ENCODE peak calls at places on chromosomes 3 and 15, in seven cellular contexts. V, E, U, Y, G, O and D are unnamed samples.
A peak's percentile ranks its signal among the peaks of the same experiment; 100 is the strongest.

GRCh38 chr15:62840518-62841268 is 201.9 kb upstream of the TPM1 start:
- DNase-seq in V (no peak), E (no peak), U (no peak), Y (no peak), G (no peak), O (no peak), D (no peak)

GRCh38 chr15:43187544-43188155 is 2.4 kb downstream of the CCNDBP1 start:
- DNase-seq in V (no peak), E (peak; percentile 72), U (peak; percentile 77), Y (peak; percentile 37), G (peak; percentile 41), O (peak; percentile 30), D (no peak)

GRCh38 chr15:63260786-63261185 is 16.6 kb upstream of the APH1B start:
- DNase-seq in V (no peak), E (peak; percentile 64), U (no peak), Y (no peak), G (no peak), O (no peak), D (no peak)

GRCh38 chr3:150798122-150798618 is 35.2 kb upstream of the SIAH2 start:
- DNase-seq in V (peak; percentile 35), E (peak; percentile 37), U (no peak), Y (no peak), G (no peak), O (no peak), D (peak; percentile 18)

GRCh38 chr15:56208641-56209155 is 35.0 kb downstream of the RFX7 start:
- DNase-seq in V (no peak), E (peak; percentile 14), U (no peak), Y (no peak), G (no peak), O (no peak), D (no peak)

GRCh38 chr3:8497582-8497981 is 4.0 kb upstream of the LMCD1 start:
- DNase-seq in V (no peak), E (no peak), U (no peak), Y (no peak), G (no peak), O (no peak), D (no peak)

GRCh38 chr15:83378921-83379561 is 68.1 kb upstream of the SH3GL3 start:
- DNase-seq in V (no peak), E (peak; percentile 12), U (no peak), Y (no peak), G (no peak), O (no peak), D (no peak)

GRCh38 chr3:21705769-21706168 is 45.2 kb downstream of the ZNF385D start:
- DNase-seq in V (no peak), E (peak; percentile 52), U (peak; percentile 73), Y (no peak), G (no peak), O (peak; percentile 20), D (no peak)

GRCh38 chr3:160778480-160778879 is 22.4 kb downstream of the PPM1L start:
- DNase-seq in V (no peak), E (peak; percentile 2), U (no peak), Y (no peak), G (no peak), O (no peak), D (no peak)

GRCh38 chr3:194675680-194676079 is 3.7 kb upstream of the LSG1 start:
- DNase-seq in V (no peak), E (no peak), U (no peak), Y (no peak), G (no peak), O (no peak), D (no peak)

GRCh38 chr3:69505770-69506407 is 120.0 kb upstream of the FRMD4B start:
- DNase-seq in V (no peak), E (peak; percentile 71), U (peak; percentile 9), Y (no peak), G (no peak), O (no peak), D (no peak)

GRCh38 chr3:138862531-138862923 is 27.8 kb upstream of the PIK3CB start:
- DNase-seq in V (no peak), E (peak; percentile 14), U (no peak), Y (no peak), G (no peak), O (no peak), D (no peak)

GRCh38 chr3:81249540-81250029 is 511.9 kb downstream of the GBE1 start:
- DNase-seq in V (no peak), E (peak; percentile 29), U (peak; percentile 20), Y (no peak), G (peak; percentile 3), O (no peak), D (no peak)

GRCh38 chr3:197024881-197025735 is 4.5 kb downstream of the MELTF start:
- DNase-seq in V (no peak), E (no peak), U (no peak), Y (no peak), G (no peak), O (no peak), D (no peak)

GRCh38 chr3:53042654-53043053 is 3.2 kb downstream of the SFMBT1 start:
- DNase-seq in V (no peak), E (no peak), U (no peak), Y (no peak), G (no peak), O (no peak), D (no peak)
- H3K4me3 ChIP-seq in V (no peak overlapping the region), E (no peak overlapping the region), U (no peak overlapping the region), Y (no peak overlapping the region), G (no peak overlapping the region), O (no peak overlapping the region), D (no peak overlapping the region)

GRCh38 chr3:169144271-169144670 is 519.2 kb downstream of the MECOM start:
- DNase-seq in V (no peak), E (no peak), U (peak; percentile 21), Y (no peak), G (no peak), O (no peak), D (no peak)
- H3K4me3 ChIP-seq in V (no peak overlapping the region), E (no peak overlapping the region), U (peak overlapping the region; percentile 81), Y (no peak overlapping the region), G (no peak overlapping the region), O (peak overlapping the region; percentile 72), D (no peak overlapping the region)

GRCh38 chr3:157502916-157503620 is at the start of gene VEPH1:
- DNase-seq in V (no peak), E (peak; percentile 83), U (peak; percentile 39), Y (no peak), G (no peak), O (no peak), D (no peak)

GRCh38 chr3:157499342-157499963 is 3.8 kb downstream of the VEPH1 start:
- DNase-seq in V (no peak), E (peak; percentile 40), U (no peak), Y (no peak), G (no peak), O (no peak), D (no peak)

GRCh38 chr3:157501863-157502262 is 1.4 kb downstream of the VEPH1 start:
- DNase-seq in V (no peak), E (no peak), U (no peak), Y (no peak), G (no peak), O (no peak), D (no peak)

GRCh38 chr3:157498374-157498773 is 4.8 kb downstream of the VEPH1 start:
- DNase-seq in V (no peak), E (no peak), U (no peak), Y (no peak), G (no peak), O (no peak), D (no peak)

DNA sequence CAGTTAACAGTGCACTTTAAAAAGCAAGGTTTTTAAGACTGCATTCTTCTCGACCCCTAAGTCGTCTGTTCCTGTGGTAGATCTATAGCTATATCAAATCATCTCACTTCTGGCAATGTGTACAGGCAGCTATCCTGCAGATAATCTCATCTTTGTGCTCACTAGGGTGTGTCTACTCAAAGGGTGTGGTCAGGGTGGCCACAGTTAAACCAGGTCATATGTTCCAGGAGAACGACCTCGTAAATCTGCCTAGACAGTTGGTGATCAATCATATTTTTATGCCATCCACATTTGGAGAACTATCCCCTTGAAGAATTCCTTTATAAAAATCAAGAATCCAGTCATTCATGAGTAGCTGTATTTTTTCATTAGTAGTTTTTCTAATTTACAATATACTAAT is 3.0 kb downstream of the VEPH1 start:
- DNase-seq in V (no peak), E (no peak), U (no peak), Y (no peak), G (no peak), O (no peak), D (no peak)
- H3K4me3 ChIP-seq in V (no peak overlapping the region), E (no peak overlapping the region), U (no peak overlapping the region), Y (no peak overlapping the region), G (no peak overlapping the region), O (no peak overlapping the region), D (no peak overlapping the region)

DNA sequence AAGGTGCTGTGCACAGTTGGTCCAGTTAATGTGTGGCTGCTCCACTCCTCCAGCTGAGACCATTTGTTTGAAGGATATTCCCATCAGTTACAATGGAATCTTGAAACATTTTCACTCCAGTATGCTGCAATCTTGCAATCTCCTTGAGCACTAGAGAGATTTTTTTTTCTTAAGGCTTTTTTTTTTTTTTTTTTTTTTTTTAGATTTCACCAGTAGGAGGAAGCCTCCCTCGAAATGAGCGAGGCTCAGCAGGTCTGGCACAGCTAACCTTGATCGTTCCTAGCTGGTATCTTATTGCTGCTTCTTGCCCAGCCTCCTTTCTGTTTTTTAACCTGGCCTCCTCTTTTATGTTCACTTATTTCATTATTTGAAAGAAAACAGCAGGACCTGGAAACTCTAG is 48.1 kb downstream of the RAP2B start:
- DNase-seq in V (no peak), E (peak; percentile 40), U (peak; percentile 70), Y (peak; percentile 45), G (no peak), O (no peak), D (no peak)
- H3K4me3 ChIP-seq in V (no peak overlapping the region), E (no peak overlapping the region), U (no peak overlapping the region), Y (no peak overlapping the region), G (no peak overlapping the region), O (no peak overlapping the region), D (no peak overlapping the region)

GRCh38 chr3:17190353-17191078 is 305.8 kb downstream of the PLCL2 start:
- DNase-seq in V (no peak), E (no peak), U (no peak), Y (no peak), G (no peak), O (no peak), D (peak; percentile 12)
- H3K4me3 ChIP-seq in V (no peak overlapping the region), E (no peak overlapping the region), U (no peak overlapping the region), Y (no peak overlapping the region), G (no peak overlapping the region), O (no peak overlapping the region), D (no peak overlapping the region)

GRCh38 chr15:66657062-66658020 is 44.7 kb upstream of the SMAD6 start:
- DNase-seq in V (no peak), E (no peak), U (no peak), Y (no peak), G (no peak), O (peak; percentile 3), D (no peak)
- H3K4me3 ChIP-seq in V (no peak overlapping the region), E (no peak overlapping the region), U (no peak overlapping the region), Y (no peak overlapping the region), G (no peak overlapping the region), O (no peak overlapping the region), D (no peak overlapping the region)

GRCh38 chr3:163132111-163132510 is 1635.5 kb downstream of the OTOL1 start:
- DNase-seq in V (no peak), E (no peak), U (no peak), Y (no peak), G (no peak), O (no peak), D (no peak)
- H3K4me3 ChIP-seq in V (no peak overlapping the region), E (no peak overlapping the region), U (no peak overlapping the region), Y (no peak overlapping the region), G (no peak overlapping the region), O (no peak overlapping the region), D (no peak overlapping the region)